ENCODE peak calls at places on chromosomes 1 and 21, in ten cellular contexts. B, Z, W, T, J, V, A, Q, R and P are unnamed samples.

GRCh38 chr1:162908780-162909179 is 47.8 kb upstream of the CCDC190 start:
- DNase-seq in B (no peak), Z (no peak), W (no peak), T (no peak), J (no peak), V (no peak), A (no peak), Q (no peak), R (no peak), P (no peak)

GRCh38 chr1:221839794-221840395 is 98.0 kb upstream of the DUSP10 start:
- DNase-seq in B (peak; percentile 70), Z (no peak), W (peak; percentile 18), T (no peak), J (peak; percentile 81), V (peak; percentile 72), A (peak; percentile 93), Q (peak; percentile 75), R (peak; percentile 79), P (peak; percentile 16)

GRCh38 chr1:222073307-222073995 is 331.6 kb upstream of the DUSP10 start:
- DNase-seq in B (no peak), Z (no peak), W (no peak), T (no peak), J (no peak), V (no peak), A (no peak), Q (no peak), R (no peak), P (no peak)

GRCh38 chr1:32736812-32737791 is 34.5 kb upstream of the SYNC start:
- DNase-seq in B (peak; percentile 84), Z (peak; percentile 83), W (no peak), T (no peak), J (no peak), V (no peak), A (no peak), Q (no peak), R (no peak), P (peak; percentile 84)

GRCh38 chr1:156910309-156910782 is 10.1 kb upstream of the LRRC71 start:
- DNase-seq in B (peak; percentile 40), Z (peak; percentile 71), W (no peak), T (peak; percentile 62), J (no peak), V (no peak), A (no peak), Q (peak; percentile 66), R (no peak), P (peak; percentile 66)

GRCh38 chr1:34166191-34167090 is 1.4 kb upstream of the CSMD2 start:
- DNase-seq in B (no peak), Z (no peak), W (no peak), T (no peak), J (no peak), V (no peak), A (no peak), Q (no peak), R (peak; percentile 37), P (no peak)

GRCh38 chr21:42568834-42569731 is 55.4 kb downstream of the SLC37A1 start:
- DNase-seq in B (peak; percentile 1), Z (peak; percentile 43), W (no peak), T (no peak), J (no peak), V (no peak), A (peak; percentile 34), Q (no peak), R (no peak), P (peak; percentile 32)

GRCh38 chr21:28283652-28284490 is 708.8 kb downstream of the LTN1 start:
- DNase-seq in B (peak; percentile 20), Z (no peak), W (peak; percentile 13), T (peak; percentile 70), J (peak; percentile 0), V (no peak), A (no peak), Q (no peak), R (no peak), P (no peak)

GRCh38 chr21:43772368-43772870 is 3.7 kb downstream of the CSTB start:
- DNase-seq in B (no peak), Z (no peak), W (no peak), T (no peak), J (no peak), V (no peak), A (no peak), Q (no peak), R (no peak), P (no peak)

GRCh38 chr1:41823453-41823852 is 95.3 kb downstream of the HIVEP3 start:
- DNase-seq in B (peak; percentile 24), Z (no peak), W (no peak), T (peak; percentile 58), J (peak; percentile 54), V (peak; percentile 41), A (no peak), Q (no peak), R (no peak), P (no peak)

GRCh38 chr1:174990382-174990999 is 9.3 kb upstream of the CACYBP start:
- DNase-seq in B (peak; percentile 41), Z (no peak), W (peak; percentile 20), T (no peak), J (no peak), V (no peak), A (no peak), Q (peak; percentile 71), R (no peak), P (no peak)

GRCh38 chr1:176773038-176773437 is 310.1 kb downstream of the PAPPA2 start:
- DNase-seq in B (no peak), Z (no peak), W (no peak), T (no peak), J (no peak), V (no peak), A (no peak), Q (no peak), R (no peak), P (no peak)

GRCh38 chr1:165883056-165883455 is 55.6 kb downstream of the UCK2 start:
- DNase-seq in B (no peak), Z (no peak), W (no peak), T (no peak), J (peak; percentile 14), V (no peak), A (no peak), Q (no peak), R (no peak), P (no peak)

GRCh38 chr21:43188712-43189151 is 19.9 kb downstream of the CRYAA start:
- DNase-seq in B (peak; percentile 47), Z (no peak), W (peak; percentile 11), T (no peak), J (no peak), V (no peak), A (peak; percentile 52), Q (no peak), R (no peak), P (no peak)

GRCh38 chr1:162070094-162070748 is 730 bp downstream of the NOS1AP start:
- DNase-seq in B (peak; percentile 65), Z (peak; percentile 58), W (peak; percentile 10), T (peak; percentile 28), J (peak; percentile 27), V (peak; percentile 18), A (no peak), Q (peak; percentile 8), R (no peak), P (peak; percentile 73)

GRCh38 chr1:94096797-94097549 is 24.0 kb downstream of the ABCA4 start:
- DNase-seq in B (no peak), Z (no peak), W (no peak), T (no peak), J (no peak), V (peak; percentile 41), A (no peak), Q (no peak), R (peak; percentile 48), P (no peak)

GRCh38 chr1:42529724-42530161 is 66.7 kb downstream of the CCDC30 start:
- DNase-seq in B (no peak), Z (no peak), W (no peak), T (no peak), J (no peak), V (no peak), A (no peak), Q (no peak), R (no peak), P (no peak)

DNA sequence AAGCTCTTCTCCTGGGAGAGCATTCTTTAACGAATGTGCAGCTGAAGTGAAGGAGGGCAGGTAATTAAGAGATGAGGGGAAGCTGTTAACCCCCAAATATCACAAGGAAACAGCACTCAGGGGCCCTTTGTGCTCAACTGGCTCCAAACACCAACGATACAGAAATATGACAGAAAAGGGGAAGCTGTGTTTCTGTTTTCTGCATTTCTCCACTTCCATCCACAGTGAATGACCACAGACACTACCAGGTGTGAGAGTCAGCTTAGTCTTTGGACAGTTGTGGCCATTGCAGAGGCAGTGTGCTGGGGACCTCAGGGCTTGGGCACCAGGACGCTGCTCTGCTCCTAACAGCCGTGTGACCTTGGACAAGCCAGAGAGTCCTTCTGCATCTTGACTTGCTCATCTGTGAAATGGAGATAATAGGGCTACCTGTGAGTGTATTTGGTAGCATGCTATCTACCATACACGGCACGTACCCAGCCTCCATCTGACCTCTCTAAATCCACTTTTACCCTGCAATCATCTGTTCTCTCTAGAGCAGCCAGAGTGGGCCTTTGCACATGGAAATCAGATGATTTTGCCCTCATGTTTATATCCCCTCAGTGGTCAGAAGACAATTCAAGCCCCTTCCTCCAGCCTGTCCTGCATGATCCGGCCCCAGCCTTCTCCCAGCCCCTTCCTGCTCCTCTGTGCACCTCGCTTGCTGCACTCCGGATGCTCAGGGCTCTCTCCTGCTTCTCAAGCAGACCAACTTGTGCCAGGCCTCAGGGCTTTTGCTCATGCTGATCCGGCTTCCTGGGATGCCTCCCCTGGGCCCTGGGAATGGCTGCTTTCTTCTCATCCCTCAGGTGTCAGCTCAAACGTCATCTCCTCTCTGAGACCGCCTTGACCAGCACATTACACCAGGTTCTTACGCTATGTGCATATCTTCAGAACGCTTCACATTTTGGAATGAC is 4.7 kb upstream of the TINAGL1 start:
- DNase-seq in B (no peak), Z (peak; percentile 35), W (no peak), T (no peak), J (no peak), V (no peak), A (no peak), Q (no peak), R (no peak), P (no peak)
- H3K4me1 ChIP-seq in B (peaks cover 62% of the 10 kb centered on the region), Z (peaks cover 13% of the 10 kb centered on the region), W (peaks cover 37% of the 10 kb centered on the region), T (peaks cover 6% of the 10 kb centered on the region), J (peaks cover 67% of the 10 kb centered on the region), V (peaks cover 65% of the 10 kb centered on the region), A (peaks cover 46% of the 10 kb centered on the region), Q (peaks cover 64% of the 10 kb centered on the region), R (peaks cover 8% of the 10 kb centered on the region), P (peaks cover 17% of the 10 kb centered on the region)

GRCh38 chr1:51648180-51649109 is 31.6 kb downstream of the OSBPL9 start:
- DNase-seq in B (peak; percentile 24), Z (peak; percentile 53), W (peak; percentile 25), T (peak; percentile 46), J (peak; percentile 75), V (no peak), A (no peak), Q (no peak), R (no peak), P (peak; percentile 57)
- H3K4me3 ChIP-seq in B (no peak overlapping the region), Z (no peak overlapping the region), W (no peak overlapping the region), T (no peak overlapping the region), J (peak overlapping the region; percentile 35), V (peak overlapping the region; percentile 9), A (no peak overlapping the region), Q (no peak overlapping the region), R (no peak overlapping the region), P (no peak overlapping the region)

GRCh38 chr1:171107257-171107940 is 16.7 kb downstream of the FMO3 start:
- DNase-seq in B (no peak), Z (no peak), W (no peak), T (no peak), J (no peak), V (no peak), A (no peak), Q (no peak), R (no peak), P (no peak)
- TF ChIP-seq CTCF in B (no peak), Z (peak; percentile 14), W (peak; percentile 23), T (no peak), J (no peak), V (peak; percentile 36), A (no peak), Q (no peak), R (peak; percentile 6), P (no peak)

GRCh38 chr1:66275601-66276023 is 258.3 kb upstream of the SGIP1 start:
- DNase-seq in B (peak; percentile 46), Z (no peak), W (peak; percentile 30), T (no peak), J (no peak), V (no peak), A (no peak), Q (no peak), R (no peak), P (no peak)
- H3K4me1 ChIP-seq in B (peaks cover 14% of the 10 kb centered on the region), Z (no peaks in the 10 kb centered on the region), W (peaks cover 32% of the 10 kb centered on the region), T (peaks cover 34% of the 10 kb centered on the region), J (no peaks in the 10 kb centered on the region), V (peaks cover 65% of the 10 kb centered on the region), A (peaks cover 24% of the 10 kb centered on the region), Q (peaks cover 67% of the 10 kb centered on the region), R (peaks cover 48% of the 10 kb centered on the region), P (peaks cover 6% of the 10 kb centered on the region)